ENCODE peak calls at places on chromosomes 16 and 17, in eight cellular contexts. I is ovary; K is NCI-H82; E is CD8-positive, alpha-beta T cell; Q is tibial artery; D is stimulated activated naive B cell treated with anti-CD40 and anti-IgM and Interleukin-4, amounts not matched to agents 10 μg/mL and 1 μg/mL and 100 μg/mL, for 72 hours; R is stimulated activated CD4-positive, alpha-beta T cell treated with anti-CD3 and anti-CD28 coated beads, Interleukin-1b, Interleukin-23, amount 100 ng/mL, for 1 hour; C is islet precursor cell. F is an unnamed sample.

GRCh38 chr16:1746693-1747195 is 24.6 kb downstream of the NME3 start:
- DNase-seq in I (no peak), K (no peak), E (no peak), Q (no peak), D (no peak), R (no peak), C (no peak), F (no peak)

GRCh38 chr17:45977976-45978626 is 20.9 kb upstream of the STH start:
- DNase-seq in I (no peak), K (no peak), E (no peak), Q (no peak), D (no peak), R (no peak), C (peak; percentile 57), F (no peak)

GRCh38 chr17:29764748-29765147 is 142.0 kb upstream of the CORO6 start:
- DNase-seq in I (no peak), K (no peak), E (no peak), Q (no peak), D (no peak), R (no peak), C (no peak), F (no peak)

GRCh38 chr16:77076839-77077238 is 114.2 kb upstream of the MON1B start:
- DNase-seq in I (no peak), K (no peak), E (no peak), Q (no peak), D (no peak), R (no peak), C (no peak), F (no peak)

GRCh38 chr17:42953669-42954068 is 10.6 kb downstream of the AARSD1 start:
- DNase-seq in I (no peak), K (no peak), E (no peak), Q (no peak), D (no peak), R (no peak), C (no peak), F (no peak)

GRCh38 chr16:85173981-85174751 is 61.9 kb upstream of the CIBAR2 start:
- DNase-seq in I (peak; percentile 63), K (peak; percentile 78), E (no peak), Q (no peak), D (no peak), R (no peak), C (peak; percentile 97), F (no peak)

GRCh38 chr17:47816947-47817346 is 4.6 kb downstream of the OSBPL7 start:
- DNase-seq in I (no peak), K (no peak), E (no peak), Q (no peak), D (no peak), R (no peak), C (no peak), F (peak; percentile 41)

GRCh38 chr16:83835972-83836566 is 28.3 kb downstream of the HSBP1 start:
- DNase-seq in I (no peak), K (no peak), E (no peak), Q (no peak), D (no peak), R (no peak), C (no peak), F (no peak)

GRCh38 chr17:67156269-67157199 is 88.5 kb downstream of the HELZ start:
- DNase-seq in I (no peak), K (no peak), E (no peak), Q (no peak), D (no peak), R (no peak), C (no peak), F (no peak)

GRCh38 chr16:4811773-4812172 is 9.3 kb upstream of the ROGDI start:
- DNase-seq in I (no peak), K (no peak), E (no peak), Q (no peak), D (no peak), R (no peak), C (peak; percentile 41), F (no peak)

GRCh38 chr17:56172517-56172982 is 19.3 kb downstream of the ANKFN1 start:
- DNase-seq in I (no peak), K (peak; percentile 84), E (no peak), Q (no peak), D (no peak), R (no peak), C (peak; percentile 78), F (peak; percentile 67)

GRCh38 chr17:65594585-65594940 is 33.1 kb upstream of the AXIN2 start:
- DNase-seq in I (no peak), K (no peak), E (no peak), Q (no peak), D (no peak), R (no peak), C (peak; percentile 74), F (no peak)

GRCh38 chr17:688100-688989 is 26.3 kb downstream of the VPS53 start:
- DNase-seq in I (no peak), K (peak; percentile 54), E (no peak), Q (no peak), D (no peak), R (no peak), C (no peak), F (no peak)

GRCh38 chr16:58855291-58855823 is 121.2 kb upstream of the GOT2 start:
- DNase-seq in I (no peak), K (no peak), E (no peak), Q (no peak), D (no peak), R (no peak), C (no peak), F (no peak)

GRCh38 chr17:72338847-72339790 is 218.3 kb downstream of the SOX9 start:
- DNase-seq in I (no peak), K (no peak), E (no peak), Q (no peak), D (no peak), R (no peak), C (peak; percentile 99), F (no peak)

GRCh38 chr16:66538910-66539309 is 11.0 kb downstream of the TK2 start:
- DNase-seq in I (no peak), K (no peak), E (no peak), Q (no peak), D (no peak), R (no peak), C (no peak), F (no peak)

GRCh38 chr16:80993293-80993691 is 13.4 kb downstream of the CMC2 start:
- DNase-seq in I (no peak), K (no peak), E (no peak), Q (no peak), D (no peak), R (no peak), C (peak; percentile 94), F (no peak)

GRCh38 chr17:61756561-61756960 is 106.8 kb downstream of the BRIP1 start:
- DNase-seq in I (no peak), K (no peak), E (no peak), Q (no peak), D (no peak), R (no peak), C (no peak), F (no peak)

GRCh38 chr17:50183439-50184001 is 17.7 kb downstream of the SGCA start:
- DNase-seq in I (no peak), K (no peak), E (no peak), Q (no peak), D (no peak), R (no peak), C (no peak), F (no peak)

GRCh38 chr17:81167194-81167524 is 1.1 kb upstream of the AATK start:
- DNase-seq in I (no peak), K (no peak), E (no peak), Q (no peak), D (no peak), R (no peak), C (no peak), F (no peak)

GRCh38 chr17:80992948-80993624 is 1.4 kb downstream of the CHMP6 start:
- DNase-seq in I (no peak), K (peak; percentile 70), E (no peak), Q (no peak), D (no peak), R (no peak), C (peak; percentile 54), F (peak; percentile 66)

GRCh38 chr17:13030459-13031305 is 12.9 kb upstream of the ELAC2 start:
- DNase-seq in I (no peak), K (peak; percentile 76), E (peak; percentile 9), Q (peak; percentile 38), D (peak; percentile 18), R (no peak), C (no peak), F (no peak)

GRCh38 chr17:29546834-29547233 is 20.0 kb downstream of the ABHD15 start:
- DNase-seq in I (no peak), K (no peak), E (no peak), Q (no peak), D (no peak), R (no peak), C (no peak), F (no peak)

GRCh38 chr16:13307255-13307654 is 405.9 kb downstream of the SHISA9 start:
- DNase-seq in I (no peak), K (no peak), E (no peak), Q (no peak), D (no peak), R (no peak), C (peak; percentile 90), F (no peak)

GRCh38 chr16:25051446-25052160 is 36.4 kb upstream of the ARHGAP17 start:
- DNase-seq in I (no peak), K (peak; percentile 41), E (no peak), Q (no peak), D (no peak), R (no peak), C (peak; percentile 66), F (no peak)

GRCh38 chr17:15154618-15155017 is 110.5 kb downstream of the PMP22 start:
- DNase-seq in I (no peak), K (no peak), E (no peak), Q (no peak), D (no peak), R (no peak), C (peak; percentile 31), F (no peak)

GRCh38 chr17:77498875-77499698 is 358.3 kb downstream of the SEC14L1 start:
- DNase-seq in I (no peak), K (no peak), E (no peak), Q (no peak), D (no peak), R (no peak), C (peak; percentile 52), F (peak; percentile 57)

GRCh38 chr16:58032710-58033293 is 7.2 kb downstream of the MMP15 start:
- DNase-seq in I (no peak), K (peak; percentile 19), E (no peak), Q (no peak), D (no peak), R (no peak), C (peak; percentile 91), F (peak; percentile 86)